ENCODE peak calls at places on chromosomes 2 and 18, in five cellular contexts. B is left ventricle myocardium superior; U is T-helper 2 cell; G is ovary; Z is CD8-positive, alpha-beta memory T cell. O is an unnamed sample.

GRCh38 chr18:4510709-4511108 is 55.6 kb upstream of the DLGAP1 start:
- DNase-seq in B (no peak), U (no peak), G (no peak), Z (no peak), O (no peak)

GRCh38 chr2:170320948-170321347 is 143.0 kb downstream of the MYO3B start:
- DNase-seq in B (no peak), U (no peak), G (no peak), Z (no peak), O (no peak)

GRCh38 chr2:100136310-100136709 is 6.1 kb downstream of the AFF3 start:
- DNase-seq in B (no peak), U (no peak), G (no peak), Z (no peak), O (no peak)

GRCh38 chr2:9356336-9356735 is 67.0 kb downstream of the ITGB1BP1 start:
- DNase-seq in B (no peak), U (no peak), G (no peak), Z (no peak), O (no peak)

GRCh38 chr2:113211226-113212105 is 37.7 kb downstream of the PSD4 start:
- DNase-seq in B (no peak), U (no peak), G (peak), Z (no peak), O (peak)

GRCh38 chr2:163617517-163617916 is 118.3 kb downstream of the FIGN start:
- DNase-seq in B (no peak), U (no peak), G (no peak), Z (no peak), O (no peak)

GRCh38 chr2:111624401-111625156 is 259.4 kb downstream of the ANAPC1 start:
- DNase-seq in B (no peak), U (no peak), G (no peak), Z (no peak), O (no peak)

GRCh38 chr2:66439291-66440010 is 4.5 kb downstream of the MEIS1 start:
- DNase-seq in B (peak), U (no peak), G (peak), Z (no peak), O (peak)

GRCh38 chr2:74856599-74856998 is 22.7 kb downstream of the HK2 start:
- DNase-seq in B (no peak), U (no peak), G (no peak), Z (no peak), O (no peak)

GRCh38 chr2:45330113-45330512 is 281.0 kb downstream of the SRBD1 start:
- DNase-seq in B (no peak), U (no peak), G (no peak), Z (no peak), O (no peak)

GRCh38 chr2:64748561-64748960 is 94.8 kb upstream of the SERTAD2 start:
- DNase-seq in B (no peak), U (no peak), G (no peak), Z (no peak), O (no peak)

GRCh38 chr18:7329036-7329435 is 98.1 kb downstream of the LRRC30 start:
- DNase-seq in B (no peak), U (no peak), G (no peak), Z (no peak), O (no peak)

GRCh38 chr2:207215300-207215699 is 49.6 kb upstream of the KLF7 start:
- DNase-seq in B (no peak), U (no peak), G (no peak), Z (no peak), O (no peak)

GRCh38 chr2:11873766-11874165 is 127.3 kb downstream of the LPIN1 start:
- DNase-seq in B (no peak), U (no peak), G (no peak), Z (no peak), O (no peak)

GRCh38 chr2:15826273-15826717 is 114.1 kb upstream of the MYCN start:
- DNase-seq in B (no peak), U (no peak), G (no peak), Z (no peak), O (no peak)

GRCh38 chr2:128348505-128349065 is 29.9 kb upstream of the HS6ST1 start:
- DNase-seq in B (no peak), U (no peak), G (no peak), Z (no peak), O (no peak)

GRCh38 chr2:60297296-60298010 is 256.0 kb downstream of the BCL11A start:
- DNase-seq in B (no peak), U (no peak), G (no peak), Z (no peak), O (no peak)

GRCh38 chr2:190641469-190641868 is 7.4 kb upstream of the NAB1 start:
- DNase-seq in B (no peak), U (no peak), G (no peak), Z (no peak), O (no peak)

GRCh38 chr2:191246820-191247380 is 1.7 kb downstream of the MYO1B start:
- DNase-seq in B (no peak), U (no peak), G (no peak), Z (no peak), O (no peak)

GRCh38 chr2:174120346-174120745 is 128.0 kb downstream of the OLA1 start:
- DNase-seq in B (no peak), U (no peak), G (no peak), Z (no peak), O (no peak)

GRCh38 chr2:29749041-29749440 is 172.3 kb downstream of the ALK start:
- DNase-seq in B (no peak), U (no peak), G (no peak), Z (no peak), O (no peak)

GRCh38 chr2:224165901-224166319 is 126.8 kb upstream of the SERPINE2 start:
- DNase-seq in B (no peak), U (no peak), G (no peak), Z (no peak), O (no peak)

GRCh38 chr2:9652898-9653479 is 22.2 kb upstream of the YWHAQ start:
- DNase-seq in B (no peak), U (no peak), G (no peak), Z (no peak), O (no peak)

GRCh38 chr2:237319887-237320286 is 94.1 kb downstream of the COL6A3 start:
- DNase-seq in B (no peak), U (no peak), G (no peak), Z (no peak), O (no peak)

GRCh38 chr2:114729025-114729424 is 286.6 kb downstream of the DPP10 start:
- DNase-seq in B (no peak), U (no peak), G (no peak), Z (no peak), O (no peak)

GRCh38 chr2:9018109-9018508 is 14.6 kb upstream of the MBOAT2 start:
- DNase-seq in B (no peak), U (no peak), G (no peak), Z (no peak), O (no peak)

GRCh38 chr2:28590496-28591301 is 94.8 kb downstream of the PLB1 start:
- DNase-seq in B (peak), U (no peak), G (no peak), Z (no peak), O (no peak)

GRCh38 chr2:237967463-237967871 is 653 bp downstream of the UBE2F start:
- DNase-seq in B (peak), U (no peak), G (peak), Z (no peak), O (peak)

GRCh38 chr18:67265464-67266245 is 250.9 kb downstream of the DSEL start:
- DNase-seq in B (no peak), U (peak), G (no peak), Z (no peak), O (no peak)